ENCODE peak calls at places on chromosomes 12 and 14, in eight cellular contexts. U is OCI-M1; S is aorta; J is T-helper 9 cell; F is HuH-7.5; R is NCI-H1105; M is naive thymus-derived CD4-positive, alpha-beta T cell; W is T-helper 2 cell. X is an unnamed sample.

GRCh38 chr12:3458041-3458440 is 33.0 kb upstream of the PRMT8 start:
- DNase-seq in F (no peak), M (no peak), J (no peak), U (no peak), W (no peak), R (no peak), S (no peak), X (no peak)

GRCh38 chr12:2355604-2356003 is 302.8 kb downstream of the CACNA1C start:
- DNase-seq in W (no peak), J (no peak), F (no peak), R (no peak), U (no peak), M (no peak), S (no peak), X (no peak)

GRCh38 chr12:64682572-64683277 is 72.4 kb downstream of the RASSF3 start:
- DNase-seq in M (peak; percentile 38), J (no peak), R (no peak), S (no peak), W (no peak), F (no peak), U (no peak), X (peak; percentile 79)

GRCh38 chr12:78120866-78121590 is 290.3 kb downstream of the NAV3 start:
- DNase-seq in R (no peak), W (no peak), S (no peak), J (no peak), U (peak; percentile 80), M (no peak), F (no peak), X (peak; percentile 14)

GRCh38 chr12:89140580-89141236 is 211.6 kb downstream of the DUSP6 start:
- DNase-seq in R (no peak), U (no peak), F (no peak), W (no peak), S (no peak), M (no peak), J (no peak), X (peak; percentile 26)

GRCh38 chr12:62215506-62215905 is 44.7 kb upstream of the USP15 start:
- DNase-seq in J (no peak), U (peak; percentile 45), F (no peak), M (no peak), R (no peak), S (no peak), W (no peak), X (no peak)

GRCh38 chr14:94038921-94039629 is 12.9 kb downstream of the OTUB2 start:
- DNase-seq in W (no peak), S (peak; percentile 54), R (no peak), M (no peak), J (no peak), U (no peak), F (no peak), X (no peak)

GRCh38 chr12:6958609-6959375 is 7.6 kb downstream of the PTPN6 start:
- DNase-seq in W (peak; percentile 86), M (peak; percentile 79), U (no peak), J (peak; percentile 70), F (no peak), R (no peak), S (no peak), X (no peak)

GRCh38 chr14:103001651-103002396 is 55.5 kb downstream of the CDC42BPB start:
- DNase-seq in S (peak; percentile 59), F (no peak), J (no peak), R (no peak), M (no peak), W (no peak), U (no peak), X (no peak)

GRCh38 chr14:99729991-99730875 is 46.1 kb downstream of the CYP46A1 start:
- DNase-seq in J (peak; percentile 64), M (peak; percentile 26), S (peak; percentile 94), F (peak; percentile 96), R (peak; percentile 42), U (peak; percentile 46), W (peak; percentile 23), X (peak; percentile 56)

GRCh38 chr14:24315807-24316596 is 4.7 kb downstream of the LTB4R start:
- DNase-seq in S (peak; percentile 81), F (peak; percentile 69), R (peak; percentile 52), U (no peak), W (no peak), J (no peak), M (no peak), X (no peak)

GRCh38 chr12:15777355-15778012 is 11.7 kb downstream of the EPS8 start:
- DNase-seq in R (no peak), U (no peak), W (no peak), F (no peak), M (no peak), J (no peak), S (no peak), X (no peak)

GRCh38 chr12:67006612-67007011 is 262.5 kb upstream of the CAND1 start:
- DNase-seq in J (no peak), U (no peak), M (no peak), F (no peak), S (no peak), W (no peak), R (no peak), X (no peak)

GRCh38 chr12:114668151-114668891 is 15.7 kb downstream of the TBX3 start:
- DNase-seq in J (no peak), R (peak; percentile 94), U (no peak), S (peak; percentile 89), W (no peak), F (peak; percentile 90), M (no peak), X (no peak)

GRCh38 chr14:95185452-95186392 is 28.4 kb upstream of the DICER1 start:
- DNase-seq in M (no peak), J (no peak), R (no peak), U (peak; percentile 90), F (no peak), W (no peak), S (no peak), X (no peak)

GRCh38 chr12:110001596-110001995 is 2.4 kb downstream of the ANKRD13A start:
- DNase-seq in F (no peak), S (no peak), U (no peak), W (no peak), R (no peak), J (no peak), M (no peak), X (no peak)

GRCh38 chr14:87149583-87150354 is 843.2 kb downstream of the GALC start:
- DNase-seq in W (no peak), J (no peak), U (no peak), R (peak; percentile 32), F (no peak), M (no peak), S (no peak), X (no peak)

GRCh38 chr12:104680070-104680469 is 223.3 kb downstream of the CHST11 start:
- DNase-seq in U (no peak), R (no peak), M (peak; percentile 15), F (no peak), W (peak; percentile 26), J (peak; percentile 10), S (no peak), X (peak; percentile 63)

GRCh38 chr12:91094036-91094660 is 17.1 kb downstream of the LUM start:
- DNase-seq in S (no peak), R (no peak), W (no peak), U (peak; percentile 28), M (no peak), F (no peak), J (no peak), X (no peak)

GRCh38 chr12:57000393-57000792 is 6.0 kb downstream of the ZBTB39 start:
- DNase-seq in J (no peak), R (no peak), W (no peak), F (no peak), M (no peak), U (no peak), S (no peak), X (no peak)

GRCh38 chr12:50537538-50537919 is 32.7 kb downstream of the DIP2B start:
- DNase-seq in M (no peak), S (no peak), R (no peak), W (no peak), F (no peak), U (peak; percentile 32), J (no peak), X (no peak)

GRCh38 chr12:94012508-94013044 is 135.8 kb upstream of the PLXNC1 start:
- DNase-seq in F (no peak), R (no peak), M (no peak), J (no peak), U (peak; percentile 46), W (no peak), S (no peak), X (no peak)

X was measured in NCI-H2171 treated with DMSO at 0.1 percent for 48 hours.